ENCODE peak calls at places on chromosome 13, in six cellular contexts. A, D, I, W, U and O are unnamed samples.

GRCh38 chr13:35979378-35979911 is 151.7 kb downstream of the DCLK1 start:
- DNase-seq in A (peak), D (no peak), I (peak), W (peak), U (peak), O (peak)

GRCh38 chr13:79810671-79811070 is 329.7 kb downstream of the NDFIP2 start:
- DNase-seq in A (no peak), D (no peak), I (peak), W (no peak), U (peak), O (peak)

GRCh38 chr13:111216166-111216960 is 101.3 kb downstream of the ARHGEF7 start:
- DNase-seq in A (no peak), D (peak), I (peak), W (no peak), U (peak), O (peak)

GRCh38 chr13:64410654-64411053 is 2819.5 kb downstream of the PCDH9 start:
- DNase-seq in A (no peak), D (no peak), I (no peak), W (no peak), U (no peak), O (no peak)

GRCh38 chr13:74290324-74290773 is 156.1 kb upstream of the KLF12 start:
- DNase-seq in A (peak), D (no peak), I (peak), W (no peak), U (peak), O (peak)

GRCh38 chr13:109135018-109135417 is 505.6 kb downstream of the MYO16 start:
- DNase-seq in A (no peak), D (no peak), I (no peak), W (no peak), U (peak), O (no peak)

GRCh38 chr13:109182777-109183465 is 553.5 kb downstream of the MYO16 start:
- DNase-seq in A (no peak), D (no peak), I (no peak), W (no peak), U (peak), O (no peak)

GRCh38 chr13:46595136-46595917 is 42.4 kb downstream of the LRCH1 start:
- DNase-seq in A (no peak), D (no peak), I (no peak), W (no peak), U (peak), O (no peak)

GRCh38 chr13:44048326-44048725 is 168.6 kb downstream of the LACC1 start:
- DNase-seq in A (no peak), D (no peak), I (no peak), W (no peak), U (peak), O (peak)

GRCh38 chr13:39012608-39013007 is 22.0 kb upstream of the STOML3 start:
- DNase-seq in A (no peak), D (no peak), I (no peak), W (no peak), U (no peak), O (no peak)

GRCh38 chr13:45046445-45046844 is 57.1 kb downstream of the GPALPP1 start:
- DNase-seq in A (no peak), D (no peak), I (no peak), W (no peak), U (no peak), O (no peak)

GRCh38 chr13:73141292-73141771 is 82.5 kb downstream of the KLF5 start:
- DNase-seq in A (no peak), D (no peak), I (no peak), W (no peak), U (peak), O (no peak)

GRCh38 chr13:88592105-88592504 is 920.9 kb downstream of the SLITRK5 start:
- DNase-seq in A (no peak), D (no peak), I (no peak), W (no peak), U (no peak), O (no peak)

GRCh38 chr13:86946734-86947133 is 724.4 kb upstream of the SLITRK5 start:
- DNase-seq in A (no peak), D (no peak), I (peak), W (no peak), U (no peak), O (peak)

GRCh38 chr13:24747248-24748151 is 16.5 kb upstream of the RNF17 start:
- DNase-seq in A (no peak), D (no peak), I (no peak), W (no peak), U (peak), O (no peak)

GRCh38 chr13:43289458-43290255 is 266.3 kb downstream of the DNAJC15 start:
- DNase-seq in A (no peak), D (no peak), I (no peak), W (no peak), U (peak), O (peak)

GRCh38 chr13:75666646-75667351 is 30.7 kb downstream of the LMO7 start:
- DNase-seq in A (no peak), D (no peak), I (peak), W (no peak), U (peak), O (peak)

GRCh38 chr13:61414686-61415664 is 674 bp downstream of the PCDH20 start:
- DNase-seq in A (no peak), D (no peak), I (no peak), W (no peak), U (peak), O (no peak)

GRCh38 chr13:94712812-94713555 is 639 bp upstream of the SOX21 start:
- DNase-seq in A (no peak), D (no peak), I (peak), W (peak), U (peak), O (peak)

GRCh38 chr13:49240017-49240416 is 7.7 kb upstream of the CDADC1 start:
- DNase-seq in A (peak), D (no peak), I (peak), W (no peak), U (peak), O (peak)

GRCh38 chr13:99386911-99387788 is 80.0 kb upstream of the GPR183 start:
- DNase-seq in A (no peak), D (peak), I (peak), W (no peak), U (peak), O (peak)

GRCh38 chr13:33279414-33279813 is 6.1 kb downstream of the STARD13 start:
- DNase-seq in A (no peak), D (no peak), I (no peak), W (no peak), U (no peak), O (peak)

GRCh38 chr13:101155920-101156319 is 260.4 kb downstream of the NALCN start:
- DNase-seq in A (no peak), D (no peak), I (no peak), W (no peak), U (peak), O (no peak)

GRCh38 chr13:60756306-60756705 is 359.3 kb downstream of the TDRD3 start:
- DNase-seq in A (no peak), D (no peak), I (no peak), W (no peak), U (no peak), O (no peak)

GRCh38 chr13:59391696-59392095 is 772.0 kb downstream of the DIAPH3 start:
- DNase-seq in A (peak), D (peak), I (peak), W (no peak), U (peak), O (peak)

GRCh38 chr13:107743523-107743922 is 471.8 kb downstream of the LIG4 start:
- DNase-seq in A (no peak), D (no peak), I (peak), W (no peak), U (no peak), O (no peak)

GRCh38 chr13:21234537-21234936 is 58.1 kb downstream of the MRPL57 start:
- DNase-seq in A (no peak), D (no peak), I (no peak), W (no peak), U (no peak), O (peak)